ENCODE peak calls at places on chromosomes 4 and X, in five cellular contexts. One of them, this sample, is unnamed.

GRCh38 chr4:158055668-158056067 is 117.2 kb downstream of the GASK1B start:
- DNase-seq in A549: no peak
- DNase-seq in SK-N-SH: no peak
- DNase-seq in sigmoid colon: no peak
- DNase-seq in tibial nerve: no peak
- DNase-seq in this sample: no peak

GRCh38 chrX:108516184-108516583 is 76.5 kb downstream of the COL4A5 start:
- DNase-seq in A549: peak
- DNase-seq in SK-N-SH: no peak
- DNase-seq in sigmoid colon: no peak
- DNase-seq in tibial nerve: no peak
- DNase-seq in this sample: no peak

GRCh38 chr4:6248394-6248793 is 21.3 kb upstream of the WFS1 start:
- DNase-seq in A549: no peak
- DNase-seq in SK-N-SH: no peak
- DNase-seq in sigmoid colon: no peak
- DNase-seq in tibial nerve: no peak
- DNase-seq in this sample: no peak

GRCh38 chr4:8405516-8405875 is 35.0 kb downstream of the ACOX3 start:
- DNase-seq in A549: no peak
- DNase-seq in SK-N-SH: no peak
- DNase-seq in sigmoid colon: no peak
- DNase-seq in tibial nerve: no peak
- DNase-seq in this sample: no peak

GRCh38 chr4:54550415-54551171 is 107.2 kb upstream of the KIT start:
- DNase-seq in A549: no peak
- DNase-seq in SK-N-SH: no peak
- DNase-seq in sigmoid colon: no peak
- DNase-seq in tibial nerve: no peak
- DNase-seq in this sample: no peak

GRCh38 chrX:98379134-98379533 is 1495.4 kb downstream of the RPA4 start:
- DNase-seq in A549: peak
- DNase-seq in SK-N-SH: no peak
- DNase-seq in sigmoid colon: no peak
- DNase-seq in tibial nerve: no peak
- DNase-seq in this sample: no peak

GRCh38 chrX:25013593-25014365 is 2.0 kb downstream of the ARX start:
- DNase-seq in A549: no peak
- DNase-seq in SK-N-SH: peak
- DNase-seq in sigmoid colon: no peak
- DNase-seq in tibial nerve: no peak
- DNase-seq in this sample: no peak

GRCh38 chr4:69594382-69594781 is 45.1 kb downstream of the UGT2A2 start:
- DNase-seq in A549: no peak
- DNase-seq in SK-N-SH: no peak
- DNase-seq in sigmoid colon: no peak
- DNase-seq in tibial nerve: no peak
- DNase-seq in this sample: no peak

GRCh38 chrX:115058276-115058675 is 40.9 kb upstream of the IL13RA2 start:
- DNase-seq in A549: no peak
- DNase-seq in SK-N-SH: no peak
- DNase-seq in sigmoid colon: peak
- DNase-seq in tibial nerve: no peak
- DNase-seq in this sample: no peak

GRCh38 chr4:8199594-8200301 is 658 bp downstream of the SH3TC1 start:
- DNase-seq in A549: no peak
- DNase-seq in SK-N-SH: no peak
- DNase-seq in sigmoid colon: no peak
- DNase-seq in tibial nerve: no peak
- DNase-seq in this sample: peak

GRCh38 chrX:3348191-3348590 is 1.7 kb upstream of the MXRA5 start:
- DNase-seq in A549: no peak
- DNase-seq in SK-N-SH: no peak
- DNase-seq in sigmoid colon: no peak
- DNase-seq in tibial nerve: no peak
- DNase-seq in this sample: no peak

GRCh38 chr4:94575652-94576051 is 123.9 kb downstream of the PDLIM5 start:
- DNase-seq in A549: no peak
- DNase-seq in SK-N-SH: no peak
- DNase-seq in sigmoid colon: no peak
- DNase-seq in tibial nerve: no peak
- DNase-seq in this sample: no peak

GRCh38 chr4:112234952-112235609 is 3.5 kb downstream of the AP1AR start:
- DNase-seq in A549: peak
- DNase-seq in SK-N-SH: peak
- DNase-seq in sigmoid colon: peak
- DNase-seq in tibial nerve: peak
- DNase-seq in this sample: peak

GRCh38 chrX:101485212-101486064 is at the start of gene ARMCX4:
- DNase-seq in A549: no peak
- DNase-seq in SK-N-SH: peak
- DNase-seq in sigmoid colon: peak
- DNase-seq in tibial nerve: no peak
- DNase-seq in this sample: peak

GRCh38 chrX:104255465-104255864 is 732 bp upstream of the ESX1 start:
- DNase-seq in A549: no peak
- DNase-seq in SK-N-SH: no peak
- DNase-seq in sigmoid colon: no peak
- DNase-seq in tibial nerve: no peak
- DNase-seq in this sample: no peak

GRCh38 chr4:69546121-69546520 is 50.4 kb upstream of the UGT2B4 start:
- DNase-seq in A549: no peak
- DNase-seq in SK-N-SH: no peak
- DNase-seq in sigmoid colon: no peak
- DNase-seq in tibial nerve: no peak
- DNase-seq in this sample: no peak

GRCh38 chr4:149264093-149264733 is 551.4 kb downstream of the IQCM start:
- DNase-seq in A549: peak
- DNase-seq in SK-N-SH: peak
- DNase-seq in sigmoid colon: no peak
- DNase-seq in tibial nerve: no peak
- DNase-seq in this sample: peak

GRCh38 chr4:142656178-142656577 is 189.9 kb downstream of the INPP4B start:
- DNase-seq in A549: peak
- DNase-seq in SK-N-SH: no peak
- DNase-seq in sigmoid colon: no peak
- DNase-seq in tibial nerve: no peak
- DNase-seq in this sample: no peak

GRCh38 chr4:80610845-80611244 is 275.3 kb downstream of the CFAP299 start:
- DNase-seq in A549: no peak
- DNase-seq in SK-N-SH: no peak
- DNase-seq in sigmoid colon: no peak
- DNase-seq in tibial nerve: no peak
- DNase-seq in this sample: no peak

GRCh38 chr4:6727943-6728250 is 11.9 kb downstream of the BLOC1S4 start:
- DNase-seq in A549: no peak
- DNase-seq in SK-N-SH: no peak
- DNase-seq in sigmoid colon: no peak
- DNase-seq in tibial nerve: no peak
- DNase-seq in this sample: no peak

GRCh38 chr4:144734522-144734921 is 88.6 kb downstream of the HHIP start:
- DNase-seq in A549: no peak
- DNase-seq in SK-N-SH: no peak
- DNase-seq in sigmoid colon: no peak
- DNase-seq in tibial nerve: no peak
- DNase-seq in this sample: no peak

GRCh38 chr4:189362364-189362763 is 578.3 kb upstream of the FRG1 start:
- DNase-seq in A549: no peak
- DNase-seq in SK-N-SH: no peak
- DNase-seq in sigmoid colon: no peak
- DNase-seq in tibial nerve: no peak
- DNase-seq in this sample: no peak

GRCh38 chr4:143025111-143025704 is 159.5 kb upstream of the USP38 start:
- DNase-seq in A549: peak
- DNase-seq in SK-N-SH: no peak
- DNase-seq in sigmoid colon: no peak
- DNase-seq in tibial nerve: peak
- DNase-seq in this sample: no peak

GRCh38 chr4:125727931-125728330 is 413.2 kb downstream of the FAT4 start:
- DNase-seq in A549: no peak
- DNase-seq in SK-N-SH: no peak
- DNase-seq in sigmoid colon: no peak
- DNase-seq in tibial nerve: no peak
- DNase-seq in this sample: no peak

GRCh38 chr4:94548571-94548970 is 96.8 kb downstream of the PDLIM5 start:
- DNase-seq in A549: peak
- DNase-seq in SK-N-SH: no peak
- DNase-seq in sigmoid colon: no peak
- DNase-seq in tibial nerve: no peak
- DNase-seq in this sample: no peak

GRCh38 chrX:6226646-6227444 is 1.8 kb downstream of the NLGN4X start:
- DNase-seq in A549: no peak
- DNase-seq in SK-N-SH: peak
- DNase-seq in sigmoid colon: no peak
- DNase-seq in tibial nerve: no peak
- DNase-seq in this sample: no peak

GRCh38 chr4:89871211-89871610 is 23.4 kb upstream of the MMRN1 start:
- DNase-seq in A549: no peak
- DNase-seq in SK-N-SH: no peak
- DNase-seq in sigmoid colon: no peak
- DNase-seq in tibial nerve: no peak
- DNase-seq in this sample: no peak

GRCh38 chr4:79865253-79865652 is 207.8 kb downstream of the ANTXR2 start:
- DNase-seq in A549: no peak
- DNase-seq in SK-N-SH: no peak
- DNase-seq in sigmoid colon: no peak
- DNase-seq in tibial nerve: no peak
- DNase-seq in this sample: no peak

GRCh38 chr4:6277139-6277802 is 7.6 kb downstream of the WFS1 start:
- DNase-seq in A549: no peak
- DNase-seq in SK-N-SH: no peak
- DNase-seq in sigmoid colon: peak
- DNase-seq in tibial nerve: no peak
- DNase-seq in this sample: no peak

GRCh38 chr4:2788532-2789103 is 4.3 kb upstream of the SH3BP2 start:
- DNase-seq in A549: no peak
- DNase-seq in SK-N-SH: peak
- DNase-seq in sigmoid colon: peak
- DNase-seq in tibial nerve: no peak
- DNase-seq in this sample: no peak

GRCh38 chr4:15132739-15133138 is 130.5 kb downstream of the CPEB2 start:
- DNase-seq in A549: no peak
- DNase-seq in SK-N-SH: peak
- DNase-seq in sigmoid colon: no peak
- DNase-seq in tibial nerve: no peak
- DNase-seq in this sample: no peak

GRCh38 chr4:15130441-15130840 is 128.2 kb downstream of the CPEB2 start:
- DNase-seq in A549: no peak
- DNase-seq in SK-N-SH: no peak
- DNase-seq in sigmoid colon: no peak
- DNase-seq in tibial nerve: no peak
- DNase-seq in this sample: no peak

DNA sequence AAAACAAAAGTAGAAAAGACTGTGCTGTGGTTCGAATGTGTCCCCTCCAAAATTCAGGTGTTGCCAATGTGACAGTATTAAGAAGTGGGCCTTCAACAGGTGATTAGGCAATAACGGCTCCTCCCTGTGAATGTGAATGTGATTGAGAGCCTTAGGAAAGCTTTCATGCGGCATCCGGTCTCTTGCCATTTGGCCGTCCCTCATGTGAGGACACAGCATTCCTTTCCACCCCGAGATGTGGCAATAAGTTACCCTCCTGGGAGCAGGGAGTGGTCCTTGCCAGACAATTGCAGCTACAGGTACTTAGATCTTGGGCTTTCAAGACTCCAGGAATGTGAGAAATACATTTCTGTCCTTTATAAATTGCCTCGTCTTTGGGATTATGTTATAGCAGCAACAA is 129.3 kb downstream of the CPEB2 start:
- DNase-seq in A549: peak
- DNase-seq in SK-N-SH: no peak
- DNase-seq in sigmoid colon: no peak
- DNase-seq in tibial nerve: peak
- DNase-seq in this sample: no peak
- TF ChIP-seq EP300 in A549: peak
- TF ChIP-seq EP300 in SK-N-SH: no peak
- TF ChIP-seq EP300 in sigmoid colon: no peak
- TF ChIP-seq EP300 in tibial nerve: no peak
- TF ChIP-seq EP300 in this sample: no peak

GRCh38 chrX:39551748-39552147 is 546.0 kb downstream of the BCOR start:
- DNase-seq in A549: no peak
- DNase-seq in SK-N-SH: no peak
- DNase-seq in sigmoid colon: no peak
- DNase-seq in tibial nerve: no peak
- DNase-seq in this sample: no peak

GRCh38 chrX:39556056-39556455 is 541.7 kb downstream of the BCOR start:
- DNase-seq in A549: no peak
- DNase-seq in SK-N-SH: no peak
- DNase-seq in sigmoid colon: no peak
- DNase-seq in tibial nerve: no peak
- DNase-seq in this sample: no peak

GRCh38 chrX:39550795-39551361 is 546.9 kb downstream of the BCOR start:
- DNase-seq in A549: no peak
- DNase-seq in SK-N-SH: no peak
- DNase-seq in sigmoid colon: no peak
- DNase-seq in tibial nerve: no peak
- DNase-seq in this sample: no peak
- TF ChIP-seq EP300 in A549: no peak
- TF ChIP-seq EP300 in SK-N-SH: no peak
- TF ChIP-seq EP300 in sigmoid colon: no peak
- TF ChIP-seq EP300 in tibial nerve: no peak
- TF ChIP-seq EP300 in this sample: no peak

GRCh38 chrX:10926906-10927305 is 184.2 kb upstream of the HCCS start:
- DNase-seq in A549: no peak
- DNase-seq in SK-N-SH: no peak
- DNase-seq in sigmoid colon: no peak
- DNase-seq in tibial nerve: no peak
- DNase-seq in this sample: no peak

GRCh38 chrX:10926404-10926803 is 184.7 kb upstream of the HCCS start:
- DNase-seq in A549: no peak
- DNase-seq in SK-N-SH: no peak
- DNase-seq in sigmoid colon: no peak
- DNase-seq in tibial nerve: no peak
- DNase-seq in this sample: no peak

GRCh38 chrX:10922158-10922557 is 189.0 kb upstream of the HCCS start:
- DNase-seq in A549: peak
- DNase-seq in SK-N-SH: no peak
- DNase-seq in sigmoid colon: no peak
- DNase-seq in tibial nerve: no peak
- DNase-seq in this sample: no peak

GRCh38 chrX:10922841-10923240 is 188.3 kb upstream of the HCCS start:
- DNase-seq in A549: no peak
- DNase-seq in SK-N-SH: no peak
- DNase-seq in sigmoid colon: no peak
- DNase-seq in tibial nerve: no peak
- DNase-seq in this sample: no peak
- TF ChIP-seq EP300 in A549: no peak
- TF ChIP-seq EP300 in SK-N-SH: no peak
- TF ChIP-seq EP300 in sigmoid colon: no peak
- TF ChIP-seq EP300 in tibial nerve: no peak
- TF ChIP-seq EP300 in this sample: no peak

DNA sequence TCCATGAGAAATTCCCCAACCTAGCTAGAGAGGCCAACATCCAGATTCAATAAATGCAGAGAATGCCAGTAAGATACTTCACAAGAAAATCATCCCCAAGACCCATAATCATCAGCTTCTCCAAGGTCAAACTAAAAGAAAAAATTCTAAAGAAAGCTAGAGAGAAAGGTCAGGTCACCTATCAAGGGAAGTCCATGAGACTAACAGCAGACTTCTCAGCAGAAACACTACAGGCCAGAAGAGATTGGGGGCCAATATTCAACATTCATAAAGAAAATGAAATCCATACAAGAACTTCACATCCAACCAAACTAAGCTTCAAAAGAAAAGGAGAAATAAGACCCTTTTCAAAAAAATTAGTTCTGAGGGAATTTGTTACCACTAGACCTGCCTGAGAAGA is 118.8 kb upstream of the ANXA10 start:
- DNase-seq in A549: no peak
- DNase-seq in SK-N-SH: no peak
- DNase-seq in sigmoid colon: no peak
- DNase-seq in tibial nerve: no peak
- DNase-seq in this sample: no peak
- TF ChIP-seq EP300 in A549: no peak
- TF ChIP-seq EP300 in SK-N-SH: no peak
- TF ChIP-seq EP300 in sigmoid colon: no peak
- TF ChIP-seq EP300 in tibial nerve: no peak
- TF ChIP-seq EP300 in this sample: no peak